ENCODE peak calls at places on chromosomes 13 and 19, in seven cellular contexts. One of them, this sample, is unnamed.

GRCh38 chr19:16435238-16435911 is 36.4 kb downstream of the EPS15L1 start:
- DNase-seq in HFF-Myc: peak; percentile 65
- DNase-seq in brain microvascular endothelial cell: peak; percentile 99
- DNase-seq in transverse colon: peak; percentile 48
- DNase-seq in GM23338: no peak
- DNase-seq in tibial artery: peak; percentile 72
- DNase-seq in cardiac fibroblast: peak; percentile 98
- DNase-seq in this sample: peak; percentile 99

GRCh38 chr13:94239135-94239534 is 240.3 kb downstream of the DCT start:
- DNase-seq in HFF-Myc: no peak
- DNase-seq in brain microvascular endothelial cell: peak; percentile 78
- DNase-seq in transverse colon: no peak
- DNase-seq in GM23338: no peak
- DNase-seq in tibial artery: no peak
- DNase-seq in cardiac fibroblast: peak; percentile 85
- DNase-seq in this sample: peak; percentile 29

GRCh38 chr13:105232403-105232802 is 1303.1 kb downstream of the EFNB2 start:
- DNase-seq in HFF-Myc: no peak
- DNase-seq in brain microvascular endothelial cell: no peak
- DNase-seq in transverse colon: peak; percentile 13
- DNase-seq in GM23338: no peak
- DNase-seq in tibial artery: no peak
- DNase-seq in cardiac fibroblast: no peak
- DNase-seq in this sample: no peak

GRCh38 chr19:57830071-57830602 is at the start of gene ZNF587B:
- DNase-seq in HFF-Myc: peak; percentile 65
- DNase-seq in brain microvascular endothelial cell: peak; percentile 78
- DNase-seq in transverse colon: peak; percentile 64
- DNase-seq in GM23338: peak; percentile 99
- DNase-seq in tibial artery: peak; percentile 53
- DNase-seq in cardiac fibroblast: peak; percentile 89
- DNase-seq in this sample: peak; percentile 77

GRCh38 chr13:66831317-66831716 is 398.8 kb downstream of the PCDH9 start:
- DNase-seq in HFF-Myc: no peak
- DNase-seq in brain microvascular endothelial cell: no peak
- DNase-seq in transverse colon: no peak
- DNase-seq in GM23338: no peak
- DNase-seq in tibial artery: no peak
- DNase-seq in cardiac fibroblast: no peak
- DNase-seq in this sample: no peak

GRCh38 chr13:19805765-19806164 is 23.0 kb upstream of the PSPC1 start:
- DNase-seq in HFF-Myc: no peak
- DNase-seq in brain microvascular endothelial cell: no peak
- DNase-seq in transverse colon: no peak
- DNase-seq in GM23338: no peak
- DNase-seq in tibial artery: no peak
- DNase-seq in cardiac fibroblast: no peak
- DNase-seq in this sample: no peak

GRCh38 chr19:34173145-34173956 is 1.0 kb downstream of the LSM14A start:
- DNase-seq in HFF-Myc: no peak
- DNase-seq in brain microvascular endothelial cell: no peak
- DNase-seq in transverse colon: peak; percentile 65
- DNase-seq in GM23338: peak; percentile 92
- DNase-seq in tibial artery: no peak
- DNase-seq in cardiac fibroblast: peak; percentile 60
- DNase-seq in this sample: no peak

GRCh38 chr13:33228645-33229445 is 56.7 kb downstream of the STARD13 start:
- DNase-seq in HFF-Myc: no peak
- DNase-seq in brain microvascular endothelial cell: peak; percentile 63
- DNase-seq in transverse colon: no peak
- DNase-seq in GM23338: peak; percentile 73
- DNase-seq in tibial artery: no peak
- DNase-seq in cardiac fibroblast: peak; percentile 83
- DNase-seq in this sample: peak; percentile 85

GRCh38 chr19:57103573-57104277 is 16.1 kb upstream of the USP29 start:
- DNase-seq in HFF-Myc: peak; percentile 21
- DNase-seq in brain microvascular endothelial cell: peak; percentile 38
- DNase-seq in transverse colon: peak; percentile 29
- DNase-seq in GM23338: peak; percentile 83
- DNase-seq in tibial artery: peak; percentile 53
- DNase-seq in cardiac fibroblast: peak; percentile 80
- DNase-seq in this sample: peak; percentile 33

GRCh38 chr19:56976995-56977906 is 136.7 kb upstream of the PEG3 start:
- DNase-seq in HFF-Myc: no peak
- DNase-seq in brain microvascular endothelial cell: no peak
- DNase-seq in transverse colon: no peak
- DNase-seq in GM23338: no peak
- DNase-seq in tibial artery: no peak
- DNase-seq in cardiac fibroblast: no peak
- DNase-seq in this sample: no peak

DNA sequence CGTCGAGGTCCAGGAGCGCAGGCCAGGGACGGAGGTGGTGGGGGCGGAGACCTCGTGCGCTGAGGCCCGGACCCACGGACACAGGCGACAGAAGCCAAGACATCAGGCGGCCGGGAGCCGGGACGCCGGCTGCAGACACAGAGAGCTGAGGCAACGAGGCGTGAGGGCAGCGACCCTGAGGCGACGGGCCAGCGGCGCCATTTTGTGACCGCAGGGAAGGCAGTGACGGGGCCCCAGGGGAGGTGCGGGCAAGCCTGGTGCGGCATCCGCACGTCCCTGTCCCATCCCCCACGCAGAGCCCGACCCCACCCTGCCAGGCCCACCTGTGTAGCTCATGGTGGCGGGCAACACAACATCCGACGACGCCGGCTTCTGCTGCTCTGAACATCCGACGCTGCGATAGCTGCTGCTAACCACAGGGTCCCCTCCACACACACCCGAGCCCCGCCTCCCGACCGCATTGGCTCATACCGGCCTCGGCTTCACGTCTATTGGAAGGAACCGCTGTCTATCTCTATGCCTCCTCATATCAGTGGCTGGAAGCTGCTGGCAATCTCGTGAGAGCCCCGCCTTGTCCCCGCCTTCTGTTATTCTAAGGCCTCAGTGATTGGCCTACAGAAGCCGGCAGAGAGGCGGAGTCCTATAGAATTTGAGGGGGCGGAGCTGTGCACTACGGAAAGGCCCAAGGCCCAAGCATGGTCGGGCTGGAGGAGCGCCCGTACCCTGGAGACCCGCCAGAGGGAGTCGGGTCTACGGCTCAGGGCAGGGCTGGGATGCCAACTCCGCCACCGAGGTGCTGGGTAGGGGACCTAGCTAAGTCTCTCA is at the start of gene AKAP8L:
- DNase-seq in HFF-Myc: peak; percentile 99
- DNase-seq in brain microvascular endothelial cell: peak; percentile 100
- DNase-seq in transverse colon: peak; percentile 99
- DNase-seq in GM23338: peak; percentile 100
- DNase-seq in tibial artery: peak; percentile 100
- DNase-seq in cardiac fibroblast: peak; percentile 100
- DNase-seq in this sample: peak; percentile 100
- H3K4me3 ChIP-seq in HFF-Myc: peak within 1 kb of the TSS; percentile 99
- H3K4me3 ChIP-seq in brain microvascular endothelial cell: peak within 1 kb of the TSS; percentile 97
- H3K4me3 ChIP-seq in transverse colon: peak within 1 kb of the TSS; percentile 70
- H3K4me3 ChIP-seq in GM23338: peak within 1 kb of the TSS; percentile 99
- H3K4me3 ChIP-seq in tibial artery: peak within 1 kb of the TSS; percentile 97
- H3K4me3 ChIP-seq in cardiac fibroblast: peak within 1 kb of the TSS; percentile 78
- H3K4me3 ChIP-seq in this sample: peak within 1 kb of the TSS; percentile 65

DNA sequence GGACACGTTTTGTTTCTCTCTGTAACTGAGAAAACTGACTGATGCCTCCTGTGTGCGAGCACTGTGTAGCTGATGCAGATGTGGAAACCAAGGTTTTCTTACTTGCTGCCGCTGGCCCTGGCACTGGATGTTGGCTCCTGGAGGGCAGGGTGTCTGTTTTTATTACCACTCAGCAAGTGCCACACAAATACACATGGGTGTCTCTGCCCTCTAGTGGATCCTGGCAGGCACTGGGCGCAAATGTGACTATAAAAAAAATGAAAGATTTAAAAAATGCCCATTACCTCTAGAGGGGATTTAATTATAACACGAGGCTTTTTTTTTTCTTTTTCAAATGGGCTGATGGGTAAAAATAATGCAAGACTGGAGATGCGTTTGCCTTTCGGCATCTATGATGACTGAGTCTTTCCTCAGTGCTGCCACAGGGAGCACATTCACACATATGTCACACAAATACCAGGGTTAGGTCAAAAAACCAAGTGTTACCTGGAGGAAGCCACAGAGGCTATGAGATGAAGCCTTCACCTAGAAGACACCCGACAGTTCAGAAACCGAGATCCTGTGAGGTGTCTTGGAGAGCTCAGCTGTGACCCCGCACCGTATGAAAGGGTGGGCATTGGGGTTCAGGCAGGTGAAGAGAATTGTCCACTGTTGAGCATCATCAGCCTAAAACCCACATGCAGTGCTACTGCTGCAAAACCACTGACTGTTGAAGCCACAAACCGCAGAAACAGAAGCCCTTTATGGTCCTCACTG is 25.7 kb downstream of the CHAMP1 start:
- DNase-seq in HFF-Myc: no peak
- DNase-seq in brain microvascular endothelial cell: no peak
- DNase-seq in transverse colon: peak; percentile 59
- DNase-seq in GM23338: peak; percentile 47
- DNase-seq in tibial artery: no peak
- DNase-seq in cardiac fibroblast: peak; percentile 59
- DNase-seq in this sample: peak; percentile 22
- TF ChIP-seq CTCF in HFF-Myc: peak; percentile 71
- TF ChIP-seq CTCF in brain microvascular endothelial cell: peak; percentile 83
- TF ChIP-seq CTCF in transverse colon: peak; percentile 68
- TF ChIP-seq CTCF in GM23338: peak; percentile 70
- TF ChIP-seq CTCF in tibial artery: peak; percentile 39
- TF ChIP-seq CTCF in cardiac fibroblast: peak; percentile 75
- TF ChIP-seq CTCF in this sample: peak; percentile 73

GRCh38 chr13:39515231-39515630 is 87.8 kb downstream of the LHFPL6 start:
- DNase-seq in HFF-Myc: no peak
- DNase-seq in brain microvascular endothelial cell: no peak
- DNase-seq in transverse colon: no peak
- DNase-seq in GM23338: no peak
- DNase-seq in tibial artery: no peak
- DNase-seq in cardiac fibroblast: no peak
- DNase-seq in this sample: no peak

GRCh38 chr13:39510296-39510695 is 92.7 kb downstream of the LHFPL6 start:
- DNase-seq in HFF-Myc: no peak
- DNase-seq in brain microvascular endothelial cell: no peak
- DNase-seq in transverse colon: no peak
- DNase-seq in GM23338: no peak
- DNase-seq in tibial artery: no peak
- DNase-seq in cardiac fibroblast: no peak
- DNase-seq in this sample: no peak

GRCh38 chr13:39512687-39513086 is 90.3 kb downstream of the LHFPL6 start:
- DNase-seq in HFF-Myc: no peak
- DNase-seq in brain microvascular endothelial cell: no peak
- DNase-seq in transverse colon: no peak
- DNase-seq in GM23338: no peak
- DNase-seq in tibial artery: no peak
- DNase-seq in cardiac fibroblast: no peak
- DNase-seq in this sample: no peak

DNA sequence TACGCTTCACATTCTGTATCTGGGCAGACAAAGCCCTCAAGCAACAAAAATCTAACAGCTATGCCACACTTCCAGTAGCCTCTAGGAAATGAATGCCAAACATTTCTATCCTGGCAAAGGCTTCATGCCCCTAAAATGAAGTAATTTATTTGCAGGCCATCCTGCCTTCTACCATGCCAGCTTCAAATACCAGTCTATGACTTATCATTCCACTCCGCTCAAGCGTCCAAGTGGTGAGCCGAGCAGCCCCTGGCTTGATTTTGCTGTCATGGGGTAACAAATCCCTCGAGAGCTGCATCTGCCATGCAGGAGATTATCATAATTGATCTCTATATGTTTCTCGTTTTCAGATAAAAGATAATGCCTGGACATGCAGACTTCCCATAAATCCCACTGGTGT is 86.9 kb downstream of the LHFPL6 start:
- DNase-seq in HFF-Myc: no peak
- DNase-seq in brain microvascular endothelial cell: no peak
- DNase-seq in transverse colon: no peak
- DNase-seq in GM23338: no peak
- DNase-seq in tibial artery: no peak
- DNase-seq in cardiac fibroblast: no peak
- DNase-seq in this sample: no peak
- H3K4me3 ChIP-seq in HFF-Myc: no peak overlapping the region
- H3K4me3 ChIP-seq in brain microvascular endothelial cell: no peak overlapping the region
- H3K4me3 ChIP-seq in transverse colon: no peak overlapping the region
- H3K4me3 ChIP-seq in GM23338: no peak overlapping the region
- H3K4me3 ChIP-seq in tibial artery: no peak overlapping the region
- H3K4me3 ChIP-seq in cardiac fibroblast: no peak overlapping the region
- H3K4me3 ChIP-seq in this sample: no peak overlapping the region

GRCh38 chr19:31461814-31462539 is 112.7 kb upstream of the TSHZ3 start:
- DNase-seq in HFF-Myc: no peak
- DNase-seq in brain microvascular endothelial cell: no peak
- DNase-seq in transverse colon: no peak
- DNase-seq in GM23338: peak; percentile 47
- DNase-seq in tibial artery: no peak
- DNase-seq in cardiac fibroblast: peak; percentile 51
- DNase-seq in this sample: no peak

GRCh38 chr19:31459430-31459829 is 110.2 kb upstream of the TSHZ3 start:
- DNase-seq in HFF-Myc: no peak
- DNase-seq in brain microvascular endothelial cell: no peak
- DNase-seq in transverse colon: no peak
- DNase-seq in GM23338: peak; percentile 53
- DNase-seq in tibial artery: no peak
- DNase-seq in cardiac fibroblast: peak; percentile 22
- DNase-seq in this sample: no peak
- TF ChIP-seq CTCF in HFF-Myc: no peak
- TF ChIP-seq CTCF in brain microvascular endothelial cell: no peak
- TF ChIP-seq CTCF in transverse colon: no peak
- TF ChIP-seq CTCF in GM23338: no peak
- TF ChIP-seq CTCF in tibial artery: no peak
- TF ChIP-seq CTCF in cardiac fibroblast: peak; percentile 23
- TF ChIP-seq CTCF in this sample: no peak

GRCh38 chr13:40979232-40979631 is 39.9 kb downstream of the ELF1 start:
- DNase-seq in HFF-Myc: no peak
- DNase-seq in brain microvascular endothelial cell: no peak
- DNase-seq in transverse colon: no peak
- DNase-seq in GM23338: no peak
- DNase-seq in tibial artery: no peak
- DNase-seq in cardiac fibroblast: no peak
- DNase-seq in this sample: no peak
- H3K4me3 ChIP-seq in HFF-Myc: no peak overlapping the region
- H3K4me3 ChIP-seq in brain microvascular endothelial cell: no peak overlapping the region
- H3K4me3 ChIP-seq in transverse colon: no peak overlapping the region
- H3K4me3 ChIP-seq in GM23338: no peak overlapping the region
- H3K4me3 ChIP-seq in tibial artery: no peak overlapping the region
- H3K4me3 ChIP-seq in cardiac fibroblast: no peak overlapping the region
- H3K4me3 ChIP-seq in this sample: no peak overlapping the region

GRCh38 chr19:13095934-13096890 is 6.4 kb downstream of the LYL1 start:
- DNase-seq in HFF-Myc: no peak
- DNase-seq in brain microvascular endothelial cell: no peak
- DNase-seq in transverse colon: no peak
- DNase-seq in GM23338: peak; percentile 90
- DNase-seq in tibial artery: no peak
- DNase-seq in cardiac fibroblast: no peak
- DNase-seq in this sample: no peak
- TF ChIP-seq CTCF in HFF-Myc: no peak
- TF ChIP-seq CTCF in brain microvascular endothelial cell: peak; percentile 42
- TF ChIP-seq CTCF in transverse colon: no peak
- TF ChIP-seq CTCF in GM23338: peak; percentile 11
- TF ChIP-seq CTCF in tibial artery: peak; percentile 22
- TF ChIP-seq CTCF in cardiac fibroblast: no peak
- TF ChIP-seq CTCF in this sample: no peak

This sample was measured in astrocyte of the spinal cord.